ENCODE peak calls at places on chromosomes 3 and 15, in five cellular contexts. B, F, A, X and Q are unnamed samples.

GRCh38 chr15:100150906-100151305 is 190.9 kb downstream of the ADAMTS17 start:
- DNase-seq in B (no peak), F (no peak), A (no peak), X (no peak), Q (no peak)

GRCh38 chr3:49930922-49931321 is 1.3 kb upstream of the MON1A start:
- DNase-seq in B (no peak), F (no peak), A (peak; percentile 87), X (no peak), Q (no peak)

GRCh38 chr3:136804164-136804563 is 14.8 kb upstream of the SLC35G2 start:
- DNase-seq in B (no peak), F (no peak), A (no peak), X (no peak), Q (no peak)

GRCh38 chr3:197380786-197381185 is 82.4 kb upstream of the DLG1 start:
- DNase-seq in B (peak; percentile 24), F (no peak), A (no peak), X (no peak), Q (no peak)

GRCh38 chr3:36850743-36851142 is 86.4 kb upstream of the DCLK3 start:
- DNase-seq in B (no peak), F (no peak), A (no peak), X (no peak), Q (no peak)

GRCh38 chr15:49889525-49889924 is 229.5 kb downstream of the ATP8B4 start:
- DNase-seq in B (no peak), F (no peak), A (no peak), X (no peak), Q (no peak)

GRCh38 chr15:82146990-82147461 is 101.2 kb upstream of the MEX3B start:
- DNase-seq in B (no peak), F (no peak), A (no peak), X (peak; percentile 79), Q (no peak)

GRCh38 chr3:101119535-101119934 is 126.3 kb upstream of the ABI3BP start:
- DNase-seq in B (no peak), F (no peak), A (no peak), X (peak; percentile 67), Q (no peak)

GRCh38 chr3:171065732-171066131 is 39.2 kb upstream of the SLC2A2 start:
- DNase-seq in B (no peak), F (no peak), A (no peak), X (no peak), Q (no peak)

GRCh38 chr3:107208796-107209195 is 168.4 kb upstream of the CCDC54 start:
- DNase-seq in B (no peak), F (no peak), A (no peak), X (no peak), Q (no peak)

GRCh38 chr15:28023933-28024888 is 74.9 kb downstream of the OCA2 start:
- DNase-seq in B (no peak), F (no peak), A (no peak), X (no peak), Q (no peak)

GRCh38 chr3:136694321-136694720 is 57.9 kb downstream of the STAG1 start:
- DNase-seq in B (no peak), F (no peak), A (no peak), X (no peak), Q (no peak)

GRCh38 chr3:18153571-18154173 is 271.5 kb downstream of the SATB1 start:
- DNase-seq in B (no peak), F (no peak), A (peak; percentile 29), X (peak; percentile 77), Q (no peak)

GRCh38 chr3:183984749-183985729 is 32.6 kb downstream of the ABCC5 start:
- DNase-seq in B (no peak), F (no peak), A (no peak), X (no peak), Q (no peak)